ENCODE peak calls at places on chromosomes 11 and 22, in six cellular contexts. U is A549, E is GM12878, X is K562, D is HepG2, F is endothelial cell of umbilical vein. N is an unnamed sample.

GRCh38 chr11:6727971-6728890 is 43.5 kb downstream of the OR2AG2 start:
- DNase-seq in U (peak; percentile 3), D (no peak), F (peak; percentile 56), E (no peak), X (no peak), N (no peak)

GRCh38 chr22:39510529-39511149 is 8.5 kb downstream of the MIEF1 start:
- DNase-seq in D (no peak), U (no peak), F (no peak), E (no peak), X (no peak), N (no peak)

GRCh38 chr11:61152816-61153592 is 8.2 kb downstream of the VPS37C start:
- DNase-seq in X (no peak), U (no peak), D (no peak), E (no peak), F (peak; percentile 32), N (no peak)

GRCh38 chr11:3989251-3989650 is 105.3 kb upstream of the RRM1 start:
- DNase-seq in U (no peak), X (no peak), D (no peak), E (no peak), F (no peak), N (no peak)

GRCh38 chr22:25399649-25400151 is 164.8 kb upstream of the GRK3 start:
- DNase-seq in X (no peak), F (no peak), E (no peak), U (no peak), D (no peak), N (peak; percentile 21)

GRCh38 chr11:64027619-64028397 is 7.9 kb upstream of the FLRT1 start:
- DNase-seq in U (no peak), X (peak; percentile 37), D (no peak), F (no peak), E (no peak), N (peak; percentile 87)

GRCh38 chr11:82906236-82906635 is 4.7 kb downstream of the DDIAS start:
- DNase-seq in U (peak; percentile 12), E (no peak), X (no peak), D (peak; percentile 26), F (peak; percentile 68), N (peak; percentile 45)

GRCh38 chr22:37905534-37906363 is at the start of gene MICALL1:
- DNase-seq in E (no peak), F (peak; percentile 69), U (peak; percentile 64), D (no peak), X (peak; percentile 87), N (peak; percentile 78)

GRCh38 chr11:57786436-57786835 is 24.8 kb downstream of the CTNND1 start:
- DNase-seq in F (no peak), X (no peak), U (no peak), D (no peak), E (no peak), N (no peak)

GRCh38 chr22:16959345-16959930 is 48.6 kb downstream of the GAB4 start:
- DNase-seq in U (no peak), D (no peak), F (no peak), X (peak; percentile 15), E (no peak), N (peak; percentile 12)

GRCh38 chr22:22060200-22061084 is 77.9 kb upstream of the TOP3B start:
- DNase-seq in E (no peak), F (peak; percentile 20), U (peak; percentile 44), X (peak; percentile 99), D (peak; percentile 40), N (peak; percentile 80)

GRCh38 chr11:10288881-10289764 is 4.9 kb downstream of the SBF2 start:
- DNase-seq in F (no peak), E (no peak), U (no peak), X (no peak), D (peak; percentile 86), N (no peak)

GRCh38 chr22:39622881-39623367 is 52.4 kb downstream of the CACNA1I start:
- DNase-seq in U (peak; percentile 46), X (peak; percentile 55), D (peak; percentile 16), F (peak; percentile 28), E (no peak), N (peak; percentile 61)

GRCh38 chr11:82864268-82864667 is 36.0 kb downstream of the PRCP start:
- DNase-seq in E (no peak), D (peak; percentile 57), U (peak; percentile 66), X (no peak), F (peak; percentile 71), N (peak; percentile 89)

GRCh38 chr11:7582338-7582985 is 68.7 kb downstream of the PPFIBP2 start:
- DNase-seq in E (no peak), D (no peak), X (no peak), U (no peak), F (no peak), N (no peak)

GRCh38 chr11:95419915-95420314 is 188.9 kb upstream of the SESN3 start:
- DNase-seq in X (no peak), E (no peak), F (peak; percentile 16), D (no peak), U (no peak), N (no peak)

GRCh38 chr22:46588279-46589140 is 31.7 kb upstream of the GRAMD4 start:
- DNase-seq in F (no peak), X (no peak), U (no peak), E (no peak), D (no peak), N (no peak)

GRCh38 chr22:50191041-50191740 is 5.5 kb downstream of the TRABD start:
- DNase-seq in D (no peak), F (no peak), E (peak; percentile 85), X (no peak), U (no peak), N (peak; percentile 90)

GRCh38 chr11:66852466-66853241 is 4.2 kb upstream of the LRFN4 start:
- DNase-seq in X (no peak), D (no peak), E (no peak), F (no peak), U (no peak), N (no peak)

GRCh38 chr11:33827206-33827605 is 52.9 kb upstream of the FBXO3 start:
- DNase-seq in U (no peak), X (no peak), E (no peak), F (no peak), D (no peak), N (no peak)

GRCh38 chr11:119359365-119360229 is 13.1 kb upstream of the MFRP start:
- DNase-seq in F (no peak), D (no peak), X (no peak), U (no peak), E (no peak), N (no peak)
- TF ChIP-seq MYC in F (no peak), D (no peak), X (no peak), U (no peak), E (no peak), N (no peak)

DNA sequence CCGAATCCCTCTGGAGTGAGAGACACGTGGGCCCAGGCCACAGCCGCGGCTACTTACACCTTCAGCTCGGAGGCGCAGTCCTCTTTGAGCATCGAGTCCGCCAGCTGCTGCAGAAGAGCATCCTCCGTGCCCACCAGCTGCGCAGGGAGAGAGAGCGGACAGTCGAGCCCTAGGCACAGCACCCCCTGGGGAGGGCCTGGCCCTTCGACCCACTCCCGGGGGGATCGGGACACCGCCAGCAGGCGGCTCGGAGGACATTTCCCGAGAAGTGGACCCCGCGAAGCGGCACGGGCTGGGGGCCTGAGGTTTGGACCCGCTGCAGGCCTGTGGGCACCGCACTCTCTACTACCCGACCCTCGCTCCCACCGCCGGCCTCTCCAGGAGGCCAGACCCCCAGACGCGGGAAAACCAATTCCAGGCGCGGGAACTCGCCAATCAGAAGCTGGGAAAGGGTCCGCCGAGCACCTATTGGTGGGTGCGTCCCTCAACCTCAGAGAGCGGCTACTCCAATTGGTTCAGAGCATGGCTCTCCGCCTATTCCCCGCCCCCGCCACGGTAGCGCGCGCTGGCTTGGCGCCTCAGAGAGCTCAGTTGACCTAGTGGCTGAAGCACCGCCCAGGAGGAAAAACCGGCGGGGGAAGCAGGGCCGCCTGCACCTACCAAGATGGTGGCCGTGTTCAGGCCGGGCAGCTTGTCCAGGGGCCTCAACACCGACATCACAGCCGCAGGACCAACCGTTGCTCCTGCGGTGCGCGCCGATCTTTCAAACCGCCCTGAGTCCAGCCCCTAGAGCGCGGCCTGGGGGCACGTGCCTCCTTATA is at the start of gene CENPM:
- DNase-seq in X (peak; percentile 83), D (peak; percentile 94), U (peak; percentile 95), E (peak; percentile 80), F (peak; percentile 96), N (peak; percentile 98)
- TF ChIP-seq CTCF in X (peak; percentile 6), D (peak; percentile 42), U (no peak), E (no peak), F (peak; percentile 44), N (no peak)

GRCh38 chr11:114395776-114396175 is 4.5 kb downstream of the C11orf71 start:
- DNase-seq in D (peak; percentile 5), F (peak; percentile 9), U (no peak), X (peak; percentile 18), E (no peak), N (no peak)
- TF ChIP-seq MYC in D (no peak), F (no peak), U (no peak), X (no peak), E (no peak), N (no peak)

GRCh38 chr11:12962306-12962705 is 46.8 kb upstream of the RASSF10 start:
- DNase-seq in F (no peak), D (no peak), E (no peak), X (no peak), U (no peak), N (peak; percentile 10)

GRCh38 chr11:12963789-12964536 is 45.2 kb upstream of the RASSF10 start:
- DNase-seq in D (peak; percentile 60), E (peak; percentile 7), X (peak; percentile 89), U (peak; percentile 70), F (peak; percentile 58), N (peak; percentile 55)

GRCh38 chr11:12958984-12959383 is 50.1 kb upstream of the RASSF10 start:
- DNase-seq in E (no peak), D (no peak), U (no peak), X (no peak), F (no peak), N (no peak)

GRCh38 chr11:12963051-12963450 is 46.1 kb upstream of the RASSF10 start:
- DNase-seq in X (no peak), E (no peak), D (no peak), U (no peak), F (no peak), N (no peak)

GRCh38 chr11:12961615-12962014 is 47.5 kb upstream of the RASSF10 start:
- DNase-seq in F (no peak), E (no peak), D (no peak), X (no peak), U (peak; percentile 34), N (no peak)
- TF ChIP-seq CTCF in F (no peak), E (no peak), D (peak; percentile 31), X (no peak), U (peak; percentile 45), N (no peak)

N was measured in NB4.